ENCODE peak calls at places on chromosomes 11 and 22, in five cellular contexts. Q is OCI-LY7, G is NCI-H460, N is PC-3, I is fibroblast of the conjunctiva. T is an unnamed sample.

GRCh38 chr11:102974552-102975280 is 19.2 kb upstream of the MMP13 start:
- DNase-seq in Q (no peak), G (no peak), N (peak; percentile 93), I (no peak), T (no peak)

GRCh38 chr11:68715685-68716084 is 31.3 kb downstream of the GAL start:
- DNase-seq in Q (no peak), G (no peak), N (no peak), I (no peak), T (no peak)

GRCh38 chr22:19446603-19447387 is 716 bp downstream of the C22orf39 start:
- DNase-seq in Q (no peak), G (no peak), N (no peak), I (no peak), T (no peak)

GRCh38 chr11:68669301-68670090 is 14.8 kb upstream of the GAL start:
- DNase-seq in Q (no peak), G (no peak), N (no peak), I (no peak), T (no peak)

GRCh38 chr11:77174559-77174958 is 46.5 kb downstream of the MYO7A start:
- DNase-seq in Q (no peak), G (no peak), N (no peak), I (no peak), T (no peak)

GRCh38 chr11:105524286-105524685 is 85.6 kb upstream of the GRIA4 start:
- DNase-seq in Q (no peak), G (no peak), N (peak; percentile 20), I (no peak), T (no peak)

GRCh38 chr11:79232346-79232745 is 208.5 kb downstream of the TENM4 start:
- DNase-seq in Q (no peak), G (no peak), N (no peak), I (no peak), T (no peak)

GRCh38 chr11:41983458-41983857 is 524.0 kb upstream of the LRRC4C start:
- DNase-seq in Q (no peak), G (no peak), N (peak; percentile 47), I (no peak), T (no peak)

GRCh38 chr11:27574342-27574741 is 67.8 kb upstream of the LIN7C start:
- DNase-seq in Q (no peak), G (no peak), N (no peak), I (no peak), T (no peak)

GRCh38 chr11:125251956-125252355 is 87.4 kb downstream of the PKNOX2 start:
- DNase-seq in Q (no peak), G (no peak), N (no peak), I (no peak), T (no peak)

T was measured in hippocampal formation.